ENCODE peak calls at places on chromosomes 2 and 18, in seven cellular contexts. U, C, I, A, Q, X and J are unnamed samples.

GRCh38 chr2:44321360-44321759 is 39.9 kb downstream of the PREPL start:
- DNase-seq in U (no peak), C (no peak), I (no peak), A (no peak), Q (no peak), X (no peak), J (no peak)

GRCh38 chr18:47175283-47175894 is 775 bp downstream of the IER3IP1 start:
- DNase-seq in U (no peak), C (peak; percentile 19), I (no peak), A (no peak), Q (no peak), X (no peak), J (no peak)

GRCh38 chr2:46749042-46749461 is 166.6 kb downstream of the MCFD2 start:
- DNase-seq in U (peak; percentile 10), C (no peak), I (no peak), A (no peak), Q (peak; percentile 45), X (no peak), J (peak; percentile 15)

GRCh38 chr2:110852051-110852450 is 119.7 kb downstream of the ACOXL start:
- DNase-seq in U (no peak), C (no peak), I (no peak), A (no peak), Q (no peak), X (no peak), J (no peak)

GRCh38 chr2:73174941-73175662 is 27.3 kb upstream of the NOTO start:
- DNase-seq in U (no peak), C (peak; percentile 8), I (no peak), A (no peak), Q (no peak), X (no peak), J (no peak)

GRCh38 chr2:155766342-155767115 is 566.0 kb downstream of the NR4A2 start:
- DNase-seq in U (no peak), C (no peak), I (no peak), A (no peak), Q (no peak), X (no peak), J (no peak)

GRCh38 chr18:51447351-51447896 is 249.9 kb upstream of the MEX3C start:
- DNase-seq in U (no peak), C (peak; percentile 19), I (no peak), A (no peak), Q (no peak), X (no peak), J (no peak)

GRCh38 chr2:1494906-1495305 is 81.6 kb downstream of the TPO start:
- DNase-seq in U (no peak), C (no peak), I (no peak), A (no peak), Q (no peak), X (no peak), J (no peak)

GRCh38 chr2:18891598-18892345 is 302.4 kb upstream of the NT5C1B start:
- DNase-seq in U (no peak), C (no peak), I (no peak), A (no peak), Q (no peak), X (no peak), J (no peak)

GRCh38 chr2:40123321-40123720 is 328.6 kb downstream of the SLC8A1 start:
- DNase-seq in U (no peak), C (no peak), I (no peak), A (no peak), Q (no peak), X (no peak), J (no peak)

GRCh38 chr2:3639015-3639630 is 18.9 kb upstream of the ALLC start:
- DNase-seq in U (no peak), C (no peak), I (no peak), A (no peak), Q (no peak), X (no peak), J (no peak)

GRCh38 chr2:36538345-36538744 is 59.6 kb downstream of the FEZ2 start:
- DNase-seq in U (no peak), C (peak; percentile 65), I (no peak), A (peak; percentile 33), Q (no peak), X (peak; percentile 0), J (no peak)

GRCh38 chr2:177796644-177797415 is 275.7 kb downstream of the PDE11A start:
- DNase-seq in U (no peak), C (no peak), I (no peak), A (peak; percentile 3), Q (no peak), X (no peak), J (no peak)

GRCh38 chr2:46315103-46315890 is 18.1 kb downstream of the EPAS1 start:
- DNase-seq in U (peak; percentile 77), C (peak; percentile 87), I (no peak), A (peak; percentile 50), Q (peak; percentile 94), X (no peak), J (peak; percentile 95)

GRCh38 chr2:216670266-216671080 is 24.9 kb downstream of the IGFBP5 start:
- DNase-seq in U (no peak), C (peak; percentile 26), I (no peak), A (no peak), Q (no peak), X (no peak), J (no peak)

GRCh38 chr18:74446178-74446577 is 10.9 kb downstream of the DIPK1C start:
- DNase-seq in U (no peak), C (no peak), I (no peak), A (no peak), Q (no peak), X (no peak), J (no peak)

GRCh38 chr2:69693472-69694450 is 48.2 kb upstream of the ANXA4 start:
- DNase-seq in U (no peak), C (no peak), I (peak; percentile 6), A (no peak), Q (no peak), X (no peak), J (no peak)

GRCh38 chr2:127388423-127389164 is 819 bp upstream of the MAP3K2 start:
- DNase-seq in U (no peak), C (no peak), I (no peak), A (no peak), Q (no peak), X (no peak), J (peak; percentile 59)

GRCh38 chr18:54358495-54358793 is 738 bp downstream of the C18orf54 start:
- DNase-seq in U (no peak), C (no peak), I (no peak), A (no peak), Q (peak; percentile 3), X (no peak), J (peak; percentile 38)

GRCh38 chr2:97662895-97663625 is 784 bp downstream of the ACTR1B start:
- DNase-seq in U (peak; percentile 88), C (peak; percentile 85), I (peak; percentile 13), A (peak; percentile 84), Q (peak; percentile 100), X (peak; percentile 10), J (peak; percentile 75)

GRCh38 chr2:122960727-122961641 is 1064.1 kb upstream of the CNTNAP5 start:
- DNase-seq in U (no peak), C (no peak), I (no peak), A (no peak), Q (peak; percentile 87), X (peak; percentile 32), J (peak; percentile 0)

GRCh38 chr2:36482576-36483214 is 115.3 kb downstream of the FEZ2 start:
- DNase-seq in U (no peak), C (peak; percentile 59), I (no peak), A (no peak), Q (no peak), X (no peak), J (no peak)

GRCh38 chr2:240622631-240623235 is 2.5 kb upstream of the GPR35 start:
- DNase-seq in U (no peak), C (peak; percentile 54), I (no peak), A (peak; percentile 82), Q (no peak), X (no peak), J (no peak)

GRCh38 chr2:164458801-164459200 is 162.5 kb downstream of the GRB14 start:
- DNase-seq in U (no peak), C (no peak), I (no peak), A (peak; percentile 44), Q (no peak), X (peak; percentile 22), J (no peak)

GRCh38 chr2:102187191-102188150 is 648 bp downstream of the IL1RL2 start:
- DNase-seq in U (no peak), C (peak; percentile 52), I (no peak), A (peak; percentile 37), Q (peak; percentile 5), X (no peak), J (no peak)

GRCh38 chr2:37355735-37356134 is 11.3 kb downstream of the QPCT start:
- DNase-seq in U (no peak), C (no peak), I (no peak), A (no peak), Q (no peak), X (no peak), J (no peak)

GRCh38 chr2:37527362-37527761 is 144.1 kb downstream of the CDC42EP3 start:
- DNase-seq in U (no peak), C (no peak), I (no peak), A (no peak), Q (no peak), X (peak; percentile 94), J (no peak)